ENCODE peak calls at places on chromosomes 4 and X, in six cellular contexts. I is pancreas; L is suprapubic skin; T is CD8-positive, alpha-beta T cell; P is ovary; A is uterus. S is an unnamed sample.

GRCh38 chr4:22048326-22048725 is 99.8 kb upstream of the KCNIP4 start:
- DNase-seq in P (no peak), T (no peak), A (no peak), I (no peak), L (no peak), S (no peak)

GRCh38 chr4:152401424-152401823 is 134.5 kb downstream of the FBXW7 start:
- DNase-seq in P (no peak), A (no peak), I (no peak), L (no peak), T (no peak), S (no peak)

GRCh38 chr4:18318682-18319410 is 297.3 kb upstream of the LCORL start:
- DNase-seq in P (peak), A (peak), T (no peak), I (peak), L (no peak), S (no peak)

GRCh38 chrX:9467751-9468150 is 2.9 kb downstream of the TBL1X start:
- DNase-seq in A (no peak), I (no peak), L (no peak), T (no peak), P (no peak), S (no peak)

GRCh38 chr4:123649644-123650356 is 253.2 kb downstream of the SPRY1 start:
- DNase-seq in I (peak), P (no peak), A (no peak), T (no peak), L (peak), S (no peak)

GRCh38 chr4:182600093-182600492 is 317.1 kb downstream of the DCTD start:
- DNase-seq in T (no peak), P (no peak), I (no peak), L (no peak), A (no peak), S (no peak)

GRCh38 chr4:114383721-114384120 is 214.9 kb upstream of the UGT8 start:
- DNase-seq in P (no peak), I (no peak), A (no peak), L (no peak), T (no peak), S (peak)

GRCh38 chrX:103467870-103468269 is 51.4 kb downstream of the RAB40A start:
- DNase-seq in T (no peak), P (no peak), L (no peak), I (no peak), A (no peak), S (no peak)

GRCh38 chr4:128688846-128689467 is 120.5 kb upstream of the JADE1 start:
- DNase-seq in I (no peak), L (no peak), T (no peak), P (no peak), A (no peak), S (no peak)

GRCh38 chrX:13898084-13898483 is 81.2 kb upstream of the GPM6B start:
- DNase-seq in P (no peak), A (peak), I (no peak), T (no peak), L (no peak), S (no peak)
- TF ChIP-seq CTCF in P (no peak), A (no peak), I (no peak), T (no peak), L (no peak), S (peak)

GRCh38 chrX:113977887-113978286 is 606.0 kb upstream of the HTR2C start:
- DNase-seq in T (no peak), I (no peak), A (no peak), L (no peak), P (no peak), S (no peak)
- H3K27ac ChIP-seq in T (no peak), I (no peak), A (no peak), L (no peak), P (no peak), S (no peak)

DNA sequence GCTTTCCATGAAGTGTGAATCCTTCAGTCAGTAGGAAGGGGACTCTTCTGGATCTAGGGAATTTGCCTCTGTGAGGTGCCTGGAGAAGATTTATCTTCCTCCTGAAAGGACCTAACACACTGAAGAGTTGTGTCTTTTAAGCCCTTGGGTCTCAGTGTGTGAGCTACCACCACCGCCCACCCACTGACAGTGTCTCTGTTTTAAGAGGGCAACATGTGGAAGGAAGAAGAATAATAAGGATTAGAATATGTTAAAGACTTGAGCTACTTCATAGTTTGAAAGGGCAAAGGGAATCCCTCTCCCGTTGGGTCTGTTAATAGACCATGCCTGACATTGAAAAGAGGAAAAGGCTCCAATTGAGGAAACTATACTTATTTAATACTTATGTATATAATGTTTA is 64.3 kb upstream of the TLR2 start:
- DNase-seq in A (no peak), I (no peak), T (no peak), L (no peak), P (no peak), S (no peak)
- TF ChIP-seq CTCF in A (no peak), I (no peak), T (no peak), L (no peak), P (no peak), S (no peak)

DNA sequence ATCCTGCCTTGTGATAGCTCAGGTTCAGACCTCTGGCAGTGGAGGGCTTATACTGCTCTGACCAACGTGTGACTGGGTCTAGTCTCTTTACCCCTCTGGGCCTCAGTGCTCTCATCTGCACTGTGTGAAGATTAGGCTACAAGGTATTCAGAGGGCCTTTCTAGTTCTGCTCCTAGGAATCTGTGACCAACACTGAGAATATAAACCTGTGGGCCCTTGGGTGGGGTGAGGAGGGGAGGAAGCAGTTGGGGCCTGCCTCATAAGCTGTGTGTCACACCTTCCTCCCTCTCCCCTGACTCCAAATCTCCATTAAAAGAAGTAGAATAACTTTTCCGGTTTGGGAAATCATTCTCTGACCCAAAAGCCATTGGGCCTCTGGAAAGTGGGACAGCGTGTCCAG is 66.3 kb upstream of the MSN start:
- DNase-seq in A (no peak), I (no peak), L (no peak), T (no peak), P (no peak), S (no peak)
- H3K27ac ChIP-seq in A (peak), I (peak), L (peak), T (peak), P (peak), S (peak)

GRCh38 chr4:36399762-36400353 is 118.4 kb downstream of the DTHD1 start:
- DNase-seq in A (no peak), P (no peak), I (no peak), L (no peak), T (peak), S (no peak)
- TF ChIP-seq CTCF in A (peak), P (no peak), I (peak), L (peak), T (peak), S (peak)

GRCh38 chrX:100990139-100990538 is 20.6 kb downstream of the ARL13A start:
- DNase-seq in I (no peak), T (no peak), L (no peak), P (no peak), A (no peak), S (no peak)

GRCh38 chrX:100995469-100995868 is 26.0 kb downstream of the ARL13A start:
- DNase-seq in T (no peak), P (no peak), L (no peak), I (no peak), A (no peak), S (peak)

GRCh38 chrX:100999451-100999850 is 29.9 kb downstream of the ARL13A start:
- DNase-seq in P (no peak), I (no peak), L (no peak), A (no peak), T (no peak), S (no peak)

DNA sequence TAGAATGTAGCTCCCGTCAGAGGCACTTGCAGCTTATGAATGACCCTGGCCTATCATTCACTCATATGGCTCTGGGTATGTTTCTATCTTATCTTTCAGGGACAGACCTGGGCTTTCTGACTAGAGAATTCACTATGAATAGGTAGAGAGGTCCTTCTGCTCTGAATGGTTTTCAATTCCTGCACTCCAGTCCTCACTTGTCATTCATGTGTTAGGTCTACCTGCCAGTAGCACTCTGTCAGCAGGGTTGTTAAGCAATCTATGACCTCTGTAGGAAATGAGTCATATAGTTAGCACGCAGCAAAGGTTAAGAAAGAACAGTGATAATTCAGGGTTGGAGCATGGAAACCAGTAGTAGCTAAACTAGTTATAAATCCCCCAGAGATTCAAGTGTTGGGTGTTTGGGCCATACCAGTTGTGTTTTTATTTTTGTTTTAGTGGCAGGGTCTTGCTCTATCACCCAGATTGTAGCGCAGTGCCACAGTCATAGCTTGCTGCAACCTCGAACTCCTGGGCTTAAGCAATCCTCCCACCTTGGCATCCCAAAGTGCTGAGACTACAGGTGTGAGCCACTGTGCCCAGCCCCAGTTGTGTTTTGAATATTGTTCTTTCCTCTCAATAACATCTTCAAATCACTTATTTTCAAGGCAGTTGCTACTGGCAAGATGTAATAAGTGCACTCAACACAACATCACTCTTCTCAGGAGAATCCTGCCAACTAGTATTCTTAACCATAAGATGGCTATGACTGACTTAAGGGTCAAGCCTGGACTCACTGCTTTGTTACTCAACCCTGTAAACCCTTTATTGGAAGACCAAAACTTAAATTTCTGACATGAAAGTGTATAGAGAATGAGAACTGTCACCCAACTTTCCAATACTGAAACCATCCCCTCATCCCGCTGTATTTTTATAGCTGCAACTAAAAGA is 25.1 kb downstream of the ARL13A start:
- DNase-seq in P (no peak), T (no peak), A (no peak), I (no peak), L (no peak), S (no peak)
- H3K27ac ChIP-seq in P (no peak), T (no peak), A (no peak), I (no peak), L (no peak), S (no peak)

GRCh38 chrX:19566359-19567141 is 51.2 kb upstream of the MAP3K15 start:
- DNase-seq in L (no peak), T (no peak), I (no peak), A (no peak), P (no peak), S (no peak)

GRCh38 chrX:19571708-19572107 is 56.4 kb upstream of the MAP3K15 start:
- DNase-seq in L (no peak), A (no peak), T (no peak), I (no peak), P (no peak), S (no peak)

GRCh38 chrX:19569121-19569805 is 54.0 kb upstream of the MAP3K15 start:
- DNase-seq in T (no peak), P (no peak), I (no peak), A (no peak), L (no peak), S (no peak)

GRCh38 chrX:19568422-19568821 is 53.1 kb upstream of the MAP3K15 start:
- DNase-seq in P (no peak), A (no peak), T (no peak), L (no peak), I (no peak), S (no peak)

DNA sequence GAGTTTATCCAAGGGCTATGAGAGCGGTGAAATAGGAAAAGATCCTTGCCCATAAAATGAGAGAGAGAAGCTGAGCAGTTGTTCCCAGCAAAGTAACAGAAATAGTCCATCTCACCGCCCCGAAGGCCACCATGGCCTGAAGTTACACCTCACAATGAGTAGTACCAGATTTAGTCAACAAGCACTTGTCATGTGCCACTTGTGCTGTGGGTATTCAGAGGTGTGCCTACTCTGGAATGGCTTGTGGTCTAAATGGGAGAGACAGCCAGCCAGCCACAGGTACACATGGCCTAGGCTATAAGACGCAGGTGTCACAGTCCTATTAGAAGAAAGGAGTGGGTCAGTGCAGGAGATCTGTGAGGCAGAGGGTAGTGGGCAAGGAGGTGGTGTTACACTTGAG is 54.6 kb upstream of the MAP3K15 start:
- DNase-seq in A (no peak), I (no peak), T (no peak), L (no peak), P (no peak), S (no peak)
- TF ChIP-seq CTCF in A (no peak), I (no peak), T (no peak), L (no peak), P (no peak), S (no peak)

GRCh38 chrX:104750146-104750699 is 184.2 kb downstream of the IL1RAPL2 start:
- DNase-seq in L (no peak), P (no peak), T (no peak), I (no peak), A (no peak), S (no peak)
- H3K27ac ChIP-seq in L (no peak), P (no peak), T (no peak), I (no peak), A (no peak), S (no peak)

GRCh38 chr4:134691915-134692314 is 490.3 kb upstream of the PABPC4L start:
- DNase-seq in P (no peak), I (no peak), L (no peak), T (no peak), A (no peak), S (no peak)

GRCh38 chr4:134700251-134700650 is 498.7 kb upstream of the PABPC4L start:
- DNase-seq in L (no peak), T (no peak), P (no peak), I (no peak), A (no peak), S (no peak)

GRCh38 chr4:134695433-134695832 is 493.8 kb upstream of the PABPC4L start:
- DNase-seq in T (no peak), P (no peak), A (no peak), I (no peak), L (no peak), S (no peak)
- TF ChIP-seq CTCF in T (no peak), P (no peak), A (no peak), I (no peak), L (no peak), S (no peak)

S was measured in dorsolateral prefrontal cortex.